ENCODE peak calls at places on chromosomes 2 and 18, in nine cellular contexts. H is NAMALWA; D is thoracic aorta; R is activated B cell treated with CpG ODN at 0.5 μM for 24 hours; O is activated CD4-positive, alpha-beta T cell treated with anti-CD3 and anti-CD28 coated beads, Interleukin-2, amount 50 U/mL, for 1 hour; X is GM04504; N is nephron progenitor cell; G is NCI-H1694; F is T-helper 1 cell. I is an unnamed sample.

GRCh38 chr18:11902522-11903292 is 5.4 kb downstream of the MPPE1 start:
- DNase-seq in X (no peak), R (no peak), D (no peak), F (no peak), G (no peak), O (no peak), H (no peak), N (no peak), I (no peak)

GRCh38 chr2:233061591-233062446 is 1.7 kb downstream of the INPP5D start:
- DNase-seq in F (no peak), R (peak), G (no peak), X (no peak), H (peak), O (no peak), N (peak), D (no peak), I (no peak)

GRCh38 chr2:157327621-157328102 is 2.0 kb upstream of the ERMN start:
- DNase-seq in G (peak), N (peak), X (peak), H (peak), R (peak), D (peak), O (peak), F (peak), I (no peak)

GRCh38 chr18:51867767-51868166 is 472.2 kb upstream of the DCC start:
- DNase-seq in X (no peak), N (peak), F (no peak), H (peak), D (no peak), R (no peak), O (no peak), G (no peak), I (no peak)

GRCh38 chr2:102082591-102083586 is 59.7 kb upstream of the IL1R1 start:
- DNase-seq in D (no peak), O (peak), N (no peak), X (peak), H (peak), R (no peak), G (no peak), F (no peak), I (no peak)

GRCh38 chr2:221407765-221408164 is 164.3 kb downstream of the EPHA4 start:
- DNase-seq in G (no peak), N (no peak), X (no peak), R (no peak), F (no peak), H (no peak), O (no peak), D (no peak), I (no peak)

GRCh38 chr2:230492107-230492506 is 76.1 kb downstream of the SP100 start:
- DNase-seq in N (no peak), F (no peak), G (no peak), H (no peak), D (no peak), O (no peak), X (no peak), R (no peak), I (no peak)

GRCh38 chr2:8121826-8122505 is 559.9 kb upstream of the ID2 start:
- DNase-seq in G (no peak), N (no peak), D (no peak), H (no peak), X (no peak), R (no peak), O (no peak), F (no peak), I (no peak)

GRCh38 chr2:105842555-105842954 is 97.8 kb downstream of the NCK2 start:
- DNase-seq in D (no peak), H (no peak), O (no peak), X (no peak), F (no peak), G (no peak), R (no peak), N (no peak), I (no peak)

GRCh38 chr2:46407852-46408455 is 71.4 kb upstream of the TMEM247 start:
- DNase-seq in F (no peak), R (no peak), N (no peak), H (no peak), X (no peak), D (no peak), G (no peak), O (no peak), I (no peak)

GRCh38 chr18:67108894-67109293 is 407.6 kb downstream of the DSEL start:
- DNase-seq in D (no peak), F (no peak), H (no peak), X (no peak), R (no peak), N (no peak), O (no peak), G (no peak), I (no peak)

GRCh38 chr2:200040251-200040650 is 84.9 kb downstream of the MAIP1 start:
- DNase-seq in G (no peak), X (peak), F (no peak), O (no peak), D (no peak), H (no peak), R (no peak), N (no peak), I (no peak)

GRCh38 chr18:35376393-35376741 is 770 bp downstream of the ZNF396 start:
- DNase-seq in R (peak), F (no peak), G (no peak), X (no peak), O (peak), H (no peak), N (peak), D (no peak), I (no peak)

GRCh38 chr2:141767051-141767450 is 363.8 kb downstream of the LRP1B start:
- DNase-seq in X (no peak), N (no peak), G (no peak), H (no peak), F (no peak), R (no peak), D (no peak), O (no peak), I (no peak)

GRCh38 chr2:224369028-224369632 is 32.8 kb downstream of the FAM124B start:
- DNase-seq in N (peak), R (no peak), H (peak), O (no peak), D (no peak), F (no peak), X (peak), G (peak), I (no peak)

GRCh38 chr2:146123714-146124113 is 1603.8 kb upstream of the ZEB2 start:
- DNase-seq in G (no peak), H (no peak), F (no peak), D (no peak), X (no peak), R (no peak), N (no peak), O (no peak), I (no peak)

GRCh38 chr2:20507166-20507692 is 60.4 kb downstream of the RHOB start:
- DNase-seq in D (no peak), N (no peak), X (no peak), O (no peak), F (no peak), R (no peak), G (no peak), H (peak), I (no peak)

GRCh38 chr2:184780384-184780783 is 182.1 kb downstream of the ZNF804A start:
- DNase-seq in N (no peak), G (no peak), D (no peak), R (no peak), H (no peak), O (no peak), F (no peak), X (no peak), I (no peak)

GRCh38 chr2:143953386-143953785 is 566.5 kb downstream of the ZEB2 start:
- DNase-seq in R (no peak), H (no peak), O (no peak), X (no peak), G (no peak), F (no peak), N (no peak), D (no peak), I (no peak)